ENCODE peak calls at places on chromosomes 3 and 15, in four cellular contexts. R is stomach, P is thyroid gland, Z is gastrocnemius medialis. U is an unnamed sample.

GRCh38 chr3:52526151-52526561 is 7.5 kb downstream of the NT5DC2 start:
- DNase-seq in Z (no peak), P (peak; percentile 89), R (no peak), U (no peak)

GRCh38 chr15:36175781-36176211 is 403.6 kb upstream of the CDIN1 start:
- DNase-seq in Z (no peak), R (no peak), P (no peak), U (no peak)

GRCh38 chr15:63500265-63501250 is 3.8 kb upstream of the USP3 start:
- DNase-seq in P (no peak), Z (no peak), R (peak; percentile 72), U (no peak)

GRCh38 chr3:12948891-12949711 is 107.7 kb upstream of the RPL32 start:
- DNase-seq in R (no peak), Z (no peak), P (no peak), U (no peak)

GRCh38 chr3:155991847-155992246 is 121.4 kb downstream of the GMPS start:
- DNase-seq in R (no peak), P (no peak), Z (no peak), U (no peak)

GRCh38 chr3:66437341-66437929 is 63.4 kb downstream of the LRIG1 start:
- DNase-seq in Z (no peak), R (no peak), P (no peak), U (no peak)

GRCh38 chr15:55389276-55389631 is 18.9 kb downstream of the CCPG1 start:
- DNase-seq in P (no peak), R (no peak), Z (no peak), U (no peak)

GRCh38 chr3:169215953-169216352 is 447.6 kb downstream of the MECOM start:
- DNase-seq in P (no peak), R (no peak), Z (no peak), U (no peak)

GRCh38 chr3:172356427-172356826 is 91.8 kb downstream of the GHSR start:
- DNase-seq in Z (no peak), R (no peak), P (no peak), U (no peak)

GRCh38 chr3:9806688-9807589 is 3.1 kb upstream of the TTLL3 start:
- DNase-seq in Z (no peak), P (no peak), R (no peak), U (no peak)

GRCh38 chr15:25171856-25172687 is 217.3 kb downstream of the SNRPN start:
- DNase-seq in R (no peak), Z (no peak), P (peak; percentile 0), U (peak; percentile 31)

GRCh38 chr3:82012775-82013174 is 251.3 kb upstream of the GBE1 start:
- DNase-seq in R (no peak), P (no peak), Z (no peak), U (no peak)

GRCh38 chr15:30990451-30991300 is 752 bp downstream of the MTMR10 start:
- DNase-seq in R (no peak), P (no peak), Z (peak; percentile 18), U (no peak)

GRCh38 chr3:10520118-10520517 is 14.7 kb upstream of the ATP2B2 start:
- DNase-seq in Z (no peak), P (no peak), R (peak; percentile 10), U (no peak)

GRCh38 chr15:59334063-59334415 is 38.6 kb downstream of the MYO1E start:
- DNase-seq in P (no peak), Z (no peak), R (no peak), U (no peak)

GRCh38 chr3:33440328-33440577 is at the start of gene UBP1:
- DNase-seq in P (peak; percentile 100), Z (no peak), R (peak; percentile 100), U (peak; percentile 98)

GRCh38 chr3:33438871-33439270 is 1.3 kb downstream of the UBP1 start:
- DNase-seq in R (no peak), P (no peak), Z (no peak), U (no peak)

GRCh38 chr3:33440578-33441321 is 545 bp upstream of the UBP1 start:
- DNase-seq in Z (peak; percentile 100), P (no peak), R (peak; percentile 87), U (peak; percentile 99)

GRCh38 chr3:33438284-33438668 is 1.9 kb downstream of the UBP1 start:
- DNase-seq in P (no peak), Z (no peak), R (no peak), U (no peak)

GRCh38 chr3:33439421-33440327 is 531 bp downstream of the UBP1 start:
- DNase-seq in R (peak; percentile 56), Z (peak; percentile 59), P (peak; percentile 58), U (peak; percentile 64)
- TF ChIP-seq POLR2A in R (no peak), Z (peak; percentile 85), P (peak; percentile 7), U (no peak)

DNA sequence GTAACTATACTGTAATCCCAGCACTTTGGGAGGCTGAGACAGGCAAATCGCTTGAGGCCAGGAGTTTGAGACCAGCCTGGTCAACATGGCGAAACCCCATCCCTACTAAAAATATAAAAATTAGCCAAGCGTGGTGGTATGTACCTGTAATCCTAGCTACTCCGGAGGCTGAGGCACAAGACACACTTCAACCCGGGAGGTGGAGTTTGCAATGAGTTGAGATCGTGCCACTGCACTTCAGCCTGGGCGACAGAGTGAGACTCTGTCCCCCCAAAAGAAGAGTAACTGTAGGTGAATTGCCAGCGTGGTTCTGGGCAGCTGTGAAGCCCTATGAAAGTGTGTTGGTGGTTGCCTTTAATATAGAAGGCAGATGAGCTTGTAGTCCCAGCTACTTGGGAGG is 95.9 kb downstream of the SLCO3A1 start:
- DNase-seq in P (peak; percentile 63), Z (no peak), R (no peak), U (no peak)
- H3K27ac ChIP-seq in P (no peak overlapping the region), Z (no peak overlapping the region), R (no peak overlapping the region), U (no peak overlapping the region)

DNA sequence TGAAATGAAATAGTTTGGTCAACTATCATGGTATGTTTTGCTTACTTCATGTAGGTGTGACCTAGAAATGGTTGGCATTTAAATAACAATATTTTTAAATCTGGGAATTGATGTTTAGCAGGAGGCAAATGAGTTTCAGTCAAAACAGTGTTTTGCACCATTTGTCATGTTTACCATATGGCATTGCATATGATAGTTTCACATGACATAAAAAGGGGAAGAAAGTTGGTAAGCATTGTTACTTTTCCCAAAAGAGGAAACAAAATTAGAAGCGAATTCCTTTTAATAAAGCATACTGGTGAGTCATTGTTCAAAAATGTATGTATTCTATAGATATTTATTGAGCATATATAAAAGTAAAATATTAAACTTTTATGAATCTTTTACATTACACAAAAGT is 2.3 kb downstream of the RNF13 start:
- DNase-seq in Z (no peak), P (no peak), R (no peak), U (no peak)
- H3K4me1 ChIP-seq in Z (peaks cover 62% of the 10 kb centered on the region), P (peaks cover 21% of the 10 kb centered on the region), R (peaks cover 44% of the 10 kb centered on the region), U (peaks cover 23% of the 10 kb centered on the region)

DNA sequence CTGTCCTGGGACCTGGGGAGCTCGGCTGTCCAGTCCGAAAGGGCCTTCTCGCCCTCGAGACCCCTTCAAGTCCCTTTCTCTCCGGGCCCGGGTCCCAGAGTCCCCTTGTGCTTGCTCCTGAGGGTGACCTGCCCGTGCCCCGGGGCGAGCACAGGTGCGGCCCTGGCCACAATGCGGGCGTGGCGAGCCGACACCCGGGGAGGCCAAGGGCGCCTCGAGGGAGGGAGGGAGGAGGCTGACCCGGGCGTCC is 828 bp upstream of the MEF2A start:
- DNase-seq in Z (no peak), R (no peak), P (no peak), U (no peak)
- TF ChIP-seq POLR2A in Z (peak; percentile 4), R (no peak), P (no peak), U (no peak)

GRCh38 chr3:128084675-128085021 is 32.4 kb downstream of the SEC61A1 start:
- DNase-seq in P (no peak), R (no peak), Z (no peak), U (no peak)
- H3K27ac ChIP-seq in P (no peak overlapping the region), R (peak overlapping the region; percentile 62), Z (no peak overlapping the region), U (peak overlapping the region; percentile 54)